ENCODE peak calls at places on chromosome 13, in five cellular contexts. K is cardiac fibroblast, X is H9, H is nephron progenitor cell, U is fibroblast of the aortic adventitia. J is an unnamed sample.
A peak's percentile ranks its signal among the peaks of the same experiment; 100 is the strongest.

GRCh38 chr13:51435002-51435578 is 17.7 kb downstream of the INTS6 start:
- DNase-seq in X (no peak), H (no peak), U (peak; percentile 62), K (peak; percentile 60), J (peak; percentile 17)

GRCh38 chr13:112616586-112617381 is 28.8 kb upstream of the TUBGCP3 start:
- DNase-seq in X (peak; percentile 69), K (peak; percentile 61), H (peak; percentile 32), U (peak; percentile 63), J (peak; percentile 62)

GRCh38 chr13:73835138-73835721 is 299.0 kb downstream of the KLF12 start:
- DNase-seq in K (peak; percentile 69), U (peak; percentile 66), X (no peak), H (peak; percentile 3), J (peak; percentile 61)

GRCh38 chr13:95982144-95982543 is 71.1 kb downstream of the UGGT2 start:
- DNase-seq in X (no peak), U (no peak), K (no peak), H (no peak), J (peak; percentile 8)

GRCh38 chr13:51453959-51454703 is 1.3 kb upstream of the INTS6 start:
- DNase-seq in H (peak; percentile 27), X (no peak), U (peak; percentile 26), K (peak; percentile 44), J (peak; percentile 34)

GRCh38 chr13:28100149-28101121 is at the start of gene FLT3:
- DNase-seq in U (peak; percentile 2), X (peak; percentile 76), H (peak; percentile 75), K (peak; percentile 17), J (peak; percentile 29)

GRCh38 chr13:100815476-100816046 is 141.0 kb upstream of the TMTC4 start:
- DNase-seq in H (no peak), K (no peak), U (peak; percentile 69), X (peak; percentile 32), J (no peak)

GRCh38 chr13:102589291-102589822 is 7.4 kb upstream of the TPP2 start:
- DNase-seq in K (no peak), X (no peak), U (no peak), H (no peak), J (no peak)

GRCh38 chr13:30998548-30999140 is 66.2 kb downstream of the TEX26 start:
- DNase-seq in K (peak; percentile 9), U (peak; percentile 68), X (no peak), H (no peak), J (no peak)

GRCh38 chr13:52141299-52141698 is 12.4 kb upstream of the NEK5 start:
- DNase-seq in X (no peak), U (no peak), H (no peak), K (no peak), J (no peak)

GRCh38 chr13:99275093-99275469 is 16.9 kb upstream of the GPR18 start:
- DNase-seq in H (no peak), K (peak; percentile 70), X (no peak), U (peak; percentile 54), J (peak; percentile 14)

GRCh38 chr13:42136518-42136917 is 88.1 kb downstream of the DGKH start:
- DNase-seq in K (no peak), U (no peak), X (no peak), H (no peak), J (no peak)

GRCh38 chr13:83935566-83935965 is 53.3 kb upstream of the SLITRK1 start:
- DNase-seq in K (no peak), H (no peak), X (no peak), U (no peak), J (peak; percentile 47)

GRCh38 chr13:114319441-114319871 is 5.2 kb downstream of the CHAMP1 start:
- DNase-seq in K (peak; percentile 84), X (no peak), U (peak; percentile 82), H (no peak), J (peak; percentile 4)

GRCh38 chr13:26463848-26464247 is 93.6 kb upstream of the WASF3 start:
- DNase-seq in U (no peak), K (no peak), X (no peak), H (no peak), J (no peak)

GRCh38 chr13:110478405-110479214 is 82.9 kb downstream of the RAB20 start:
- DNase-seq in K (no peak), X (no peak), U (no peak), H (no peak), J (no peak)

GRCh38 chr13:50119593-50119992 is 104.3 kb downstream of the KCNRG start:
- DNase-seq in K (peak; percentile 58), X (no peak), U (peak; percentile 38), H (no peak), J (no peak)

GRCh38 chr13:114076329-114076761 is 56.1 kb downstream of the RASA3 start:
- DNase-seq in H (no peak), U (no peak), K (no peak), X (no peak), J (no peak)

GRCh38 chr13:51955281-51955771 is 55.9 kb downstream of the ATP7B start:
- DNase-seq in H (no peak), K (no peak), U (no peak), X (no peak), J (peak; percentile 51)

GRCh38 chr13:40680659-40681323 is 14.3 kb upstream of the FOXO1 start:
- DNase-seq in H (no peak), K (no peak), X (peak; percentile 91), U (no peak), J (no peak)

GRCh38 chr13:48400090-48400694 is 12.7 kb downstream of the LPAR6 start:
- DNase-seq in X (no peak), H (no peak), K (peak; percentile 52), U (peak; percentile 17), J (peak; percentile 11)

GRCh38 chr13:73429691-73430090 is 370.9 kb downstream of the KLF5 start:
- DNase-seq in K (peak; percentile 79), U (peak; percentile 53), H (no peak), X (no peak), J (peak; percentile 87)

GRCh38 chr13:35700661-35701060 is 224.2 kb upstream of the MAB21L1 start:
- DNase-seq in K (peak; percentile 44), X (no peak), U (peak; percentile 54), H (no peak), J (no peak)

GRCh38 chr13:32829676-32830091 is 186.5 kb upstream of the KL start:
- DNase-seq in U (peak; percentile 17), X (peak; percentile 53), K (peak; percentile 48), H (no peak), J (peak; percentile 67)

GRCh38 chr13:88744289-88744688 is 1073.1 kb downstream of the SLITRK5 start:
- DNase-seq in K (no peak), H (no peak), X (no peak), U (no peak), J (no peak)

GRCh38 chr13:34334984-34335661 is 517.2 kb downstream of the RFC3 start:
- DNase-seq in U (peak; percentile 44), H (no peak), K (no peak), X (no peak), J (no peak)

GRCh38 chr13:64289702-64290101 is 2874.1 kb upstream of the PCDH20 start:
- DNase-seq in K (no peak), U (no peak), X (no peak), H (no peak), J (no peak)

GRCh38 chr13:93145199-93145598 is 81.4 kb upstream of the GPC6 start:
- DNase-seq in U (no peak), H (no peak), K (no peak), X (peak; percentile 32), J (no peak)

DNA sequence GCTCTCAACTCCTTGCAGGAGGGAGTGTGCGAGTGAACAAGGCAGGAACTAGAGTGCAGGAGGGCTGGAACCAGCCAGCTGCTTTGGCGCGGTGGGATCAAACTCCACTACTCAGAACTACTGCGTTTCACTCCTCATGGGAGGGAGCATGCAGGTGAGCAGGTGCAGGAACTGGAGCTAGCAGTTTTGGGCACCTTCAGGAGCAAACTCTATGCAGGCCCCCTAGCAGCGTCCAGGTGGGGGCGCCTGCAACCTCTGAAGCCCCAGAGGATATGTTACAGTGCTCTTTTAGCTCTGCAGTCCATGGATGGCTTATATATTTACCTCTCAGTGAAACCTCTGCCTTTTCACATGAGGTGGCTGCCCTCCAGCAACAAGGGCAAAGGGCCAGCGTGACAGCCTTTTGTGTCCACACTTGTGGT is 1303.4 kb downstream of the PCDH9 start:
- DNase-seq in X (peak; percentile 79), H (peak; percentile 21), U (no peak), K (no peak), J (no peak)
- TF ChIP-seq CTCF in X (peak; percentile 70), H (peak; percentile 32), U (no peak), K (peak; percentile 29), J (no peak)

DNA sequence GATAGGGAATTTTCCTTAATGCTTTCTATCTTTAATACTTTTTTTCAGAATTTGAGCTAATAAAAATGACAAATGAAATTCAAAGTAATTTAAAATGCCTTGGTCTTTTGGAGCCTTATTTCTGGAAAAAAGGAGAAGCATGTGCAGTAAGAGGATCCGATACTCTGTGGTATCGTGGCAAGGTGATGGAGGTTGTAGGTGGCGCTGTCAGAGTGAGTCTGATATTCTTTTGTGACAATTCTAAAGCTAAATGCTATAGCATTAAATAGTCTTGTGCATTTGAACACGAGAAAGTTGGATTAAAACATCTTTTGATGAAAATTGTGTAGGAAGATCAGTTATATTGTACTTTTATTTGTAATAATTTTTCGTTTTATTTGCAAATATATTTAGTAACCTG is 95.0 kb downstream of the RNF17 start:
- DNase-seq in U (no peak), H (no peak), K (no peak), X (no peak), J (no peak)
- TF ChIP-seq CTCF in U (no peak), H (no peak), K (no peak), X (no peak), J (no peak)

GRCh38 chr13:96994030-96994848 is at the start of gene OXGR1:
- DNase-seq in U (no peak), K (no peak), H (peak; percentile 48), X (peak; percentile 48), J (no peak)
- TF ChIP-seq CTCF in U (no peak), K (no peak), H (no peak), X (peak; percentile 7), J (no peak)

GRCh38 chr13:46962286-46962941 is 65.6 kb upstream of the HTR2A start:
- DNase-seq in H (no peak), K (peak; percentile 37), X (no peak), U (peak; percentile 35), J (peak; percentile 20)
- TF ChIP-seq CTCF in H (peak; percentile 43), K (peak; percentile 24), X (peak; percentile 69), U (peak; percentile 36), J (peak; percentile 23)

GRCh38 chr13:46614582-46614981 is 61.6 kb downstream of the LRCH1 start:
- DNase-seq in H (no peak), X (no peak), K (peak; percentile 93), U (peak; percentile 88), J (peak; percentile 76)
- TF ChIP-seq CTCF in H (no peak), X (no peak), K (peak; percentile 48), U (peak; percentile 43), J (no peak)

DNA sequence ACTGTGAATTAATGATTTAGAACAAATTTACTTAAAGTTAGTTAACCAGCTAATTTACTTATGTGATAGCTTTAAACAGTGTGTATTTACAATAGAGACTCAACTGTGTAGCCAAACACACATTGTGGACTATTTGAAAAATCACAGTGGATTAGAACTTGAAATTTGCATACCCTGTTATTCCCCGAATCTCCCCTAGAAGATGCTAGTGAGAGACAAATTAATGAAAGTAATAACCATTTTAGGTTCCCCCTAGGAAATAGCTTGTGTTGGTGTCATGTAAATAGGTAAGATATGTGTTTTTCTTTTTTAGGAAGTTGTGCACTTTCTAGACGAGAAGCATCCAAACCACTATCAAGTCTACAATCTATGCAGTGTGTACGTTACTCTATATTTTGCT is 98.5 kb downstream of the C1QTNF9 start:
- DNase-seq in H (no peak), U (no peak), K (no peak), X (no peak), J (no peak)
- TF ChIP-seq CTCF in H (no peak), U (no peak), K (no peak), X (peak; percentile 48), J (no peak)

J was measured in MCF 10A.